ENCODE peak calls at places on chromosomes 16 and 17, in nine cellular contexts. One of them, this sample, is unnamed.

GRCh38 chr16:19884611-19885455 is at the start of gene GPRC5B:
- DNase-seq in uterus: peak; percentile 57
- DNase-seq in A673: peak; percentile 48
- DNase-seq in stimulated activated CD8-positive, alpha-beta memory T cell treated with anti-CD3 and anti-CD28 coated beads, Interleukin-2, amount 100 ng/mL, for 1 hour: no peak
- DNase-seq in neural crest cell: peak; percentile 33
- DNase-seq in HAP-1: peak; percentile 73
- DNase-seq in posterior vena cava: no peak
- DNase-seq in AG09309: no peak
- DNase-seq in stimulated activated CD4-positive, alpha-beta T cell treated with anti-CD3 and anti-CD28 coated beads, Interleukin-4, amount 100 ng/mL, for 4 hours: peak; percentile 48
- DNase-seq in this sample: peak; percentile 77

GRCh38 chr16:13377143-13377542 is 475.7 kb downstream of the SHISA9 start:
- DNase-seq in A673: no peak
- DNase-seq in uterus: no peak
- DNase-seq in posterior vena cava: peak; percentile 48
- DNase-seq in AG09309: no peak
- DNase-seq in stimulated activated CD4-positive, alpha-beta T cell treated with anti-CD3 and anti-CD28 coated beads, Interleukin-4, amount 100 ng/mL, for 4 hours: no peak
- DNase-seq in HAP-1: no peak
- DNase-seq in neural crest cell: no peak
- DNase-seq in stimulated activated CD8-positive, alpha-beta memory T cell treated with anti-CD3 and anti-CD28 coated beads, Interleukin-2, amount 100 ng/mL, for 1 hour: no peak
- DNase-seq in this sample: peak; percentile 9

GRCh38 chr16:66070140-66070887 is 296.2 kb upstream of the CDH5 start:
- DNase-seq in stimulated activated CD8-positive, alpha-beta memory T cell treated with anti-CD3 and anti-CD28 coated beads, Interleukin-2, amount 100 ng/mL, for 1 hour: no peak
- DNase-seq in neural crest cell: no peak
- DNase-seq in HAP-1: no peak
- DNase-seq in posterior vena cava: no peak
- DNase-seq in stimulated activated CD4-positive, alpha-beta T cell treated with anti-CD3 and anti-CD28 coated beads, Interleukin-4, amount 100 ng/mL, for 4 hours: no peak
- DNase-seq in AG09309: no peak
- DNase-seq in uterus: peak; percentile 71
- DNase-seq in A673: peak; percentile 34
- DNase-seq in this sample: no peak

GRCh38 chr17:66791337-66791736 is 43.6 kb upstream of the CACNG5 start:
- DNase-seq in AG09309: no peak
- DNase-seq in A673: no peak
- DNase-seq in HAP-1: no peak
- DNase-seq in stimulated activated CD4-positive, alpha-beta T cell treated with anti-CD3 and anti-CD28 coated beads, Interleukin-4, amount 100 ng/mL, for 4 hours: no peak
- DNase-seq in posterior vena cava: no peak
- DNase-seq in stimulated activated CD8-positive, alpha-beta memory T cell treated with anti-CD3 and anti-CD28 coated beads, Interleukin-2, amount 100 ng/mL, for 1 hour: no peak
- DNase-seq in uterus: no peak
- DNase-seq in neural crest cell: no peak
- DNase-seq in this sample: no peak

GRCh38 chr17:31211352-31212012 is 85.6 kb downstream of the OMG start:
- DNase-seq in A673: no peak
- DNase-seq in HAP-1: no peak
- DNase-seq in stimulated activated CD4-positive, alpha-beta T cell treated with anti-CD3 and anti-CD28 coated beads, Interleukin-4, amount 100 ng/mL, for 4 hours: no peak
- DNase-seq in AG09309: no peak
- DNase-seq in stimulated activated CD8-positive, alpha-beta memory T cell treated with anti-CD3 and anti-CD28 coated beads, Interleukin-2, amount 100 ng/mL, for 1 hour: no peak
- DNase-seq in posterior vena cava: no peak
- DNase-seq in neural crest cell: no peak
- DNase-seq in uterus: no peak
- DNase-seq in this sample: no peak

GRCh38 chr16:4297480-4297879 is 18.4 kb upstream of the GLIS2 start:
- DNase-seq in AG09309: no peak
- DNase-seq in neural crest cell: no peak
- DNase-seq in stimulated activated CD8-positive, alpha-beta memory T cell treated with anti-CD3 and anti-CD28 coated beads, Interleukin-2, amount 100 ng/mL, for 1 hour: no peak
- DNase-seq in posterior vena cava: no peak
- DNase-seq in stimulated activated CD4-positive, alpha-beta T cell treated with anti-CD3 and anti-CD28 coated beads, Interleukin-4, amount 100 ng/mL, for 4 hours: no peak
- DNase-seq in HAP-1: no peak
- DNase-seq in uterus: no peak
- DNase-seq in A673: no peak
- DNase-seq in this sample: no peak

GRCh38 chr16:52581530-52581929 is 34.6 kb upstream of the TOX3 start:
- DNase-seq in stimulated activated CD8-positive, alpha-beta memory T cell treated with anti-CD3 and anti-CD28 coated beads, Interleukin-2, amount 100 ng/mL, for 1 hour: no peak
- DNase-seq in stimulated activated CD4-positive, alpha-beta T cell treated with anti-CD3 and anti-CD28 coated beads, Interleukin-4, amount 100 ng/mL, for 4 hours: no peak
- DNase-seq in A673: peak; percentile 58
- DNase-seq in HAP-1: peak; percentile 20
- DNase-seq in posterior vena cava: no peak
- DNase-seq in neural crest cell: no peak
- DNase-seq in AG09309: no peak
- DNase-seq in uterus: no peak
- DNase-seq in this sample: peak; percentile 30

GRCh38 chr16:54277845-54278703 is 8.5 kb downstream of the IRX3 start:
- DNase-seq in posterior vena cava: no peak
- DNase-seq in stimulated activated CD8-positive, alpha-beta memory T cell treated with anti-CD3 and anti-CD28 coated beads, Interleukin-2, amount 100 ng/mL, for 1 hour: no peak
- DNase-seq in neural crest cell: peak; percentile 33
- DNase-seq in uterus: no peak
- DNase-seq in AG09309: no peak
- DNase-seq in HAP-1: peak; percentile 55
- DNase-seq in A673: no peak
- DNase-seq in stimulated activated CD4-positive, alpha-beta T cell treated with anti-CD3 and anti-CD28 coated beads, Interleukin-4, amount 100 ng/mL, for 4 hours: no peak
- DNase-seq in this sample: no peak

GRCh38 chr17:56681561-56682266 is 88.2 kb downstream of the NOG start:
- DNase-seq in AG09309: peak; percentile 77
- DNase-seq in neural crest cell: no peak
- DNase-seq in A673: no peak
- DNase-seq in uterus: no peak
- DNase-seq in HAP-1: no peak
- DNase-seq in stimulated activated CD8-positive, alpha-beta memory T cell treated with anti-CD3 and anti-CD28 coated beads, Interleukin-2, amount 100 ng/mL, for 1 hour: no peak
- DNase-seq in posterior vena cava: no peak
- DNase-seq in stimulated activated CD4-positive, alpha-beta T cell treated with anti-CD3 and anti-CD28 coated beads, Interleukin-4, amount 100 ng/mL, for 4 hours: no peak
- DNase-seq in this sample: no peak

GRCh38 chr16:55179858-55180585 is 144.0 kb upstream of the IRX6 start:
- DNase-seq in AG09309: no peak
- DNase-seq in A673: no peak
- DNase-seq in stimulated activated CD4-positive, alpha-beta T cell treated with anti-CD3 and anti-CD28 coated beads, Interleukin-4, amount 100 ng/mL, for 4 hours: no peak
- DNase-seq in posterior vena cava: no peak
- DNase-seq in HAP-1: no peak
- DNase-seq in neural crest cell: peak; percentile 9
- DNase-seq in stimulated activated CD8-positive, alpha-beta memory T cell treated with anti-CD3 and anti-CD28 coated beads, Interleukin-2, amount 100 ng/mL, for 1 hour: no peak
- DNase-seq in uterus: no peak
- DNase-seq in this sample: no peak

GRCh38 chr16:4787627-4788482 is at the start of gene SEPTIN12:
- DNase-seq in A673: no peak
- DNase-seq in stimulated activated CD4-positive, alpha-beta T cell treated with anti-CD3 and anti-CD28 coated beads, Interleukin-4, amount 100 ng/mL, for 4 hours: no peak
- DNase-seq in AG09309: no peak
- DNase-seq in uterus: no peak
- DNase-seq in neural crest cell: no peak
- DNase-seq in stimulated activated CD8-positive, alpha-beta memory T cell treated with anti-CD3 and anti-CD28 coated beads, Interleukin-2, amount 100 ng/mL, for 1 hour: no peak
- DNase-seq in HAP-1: no peak
- DNase-seq in posterior vena cava: no peak
- DNase-seq in this sample: peak; percentile 57

GRCh38 chr17:38681096-38681495 is 6.3 kb upstream of the EPOP start:
- DNase-seq in AG09309: no peak
- DNase-seq in stimulated activated CD4-positive, alpha-beta T cell treated with anti-CD3 and anti-CD28 coated beads, Interleukin-4, amount 100 ng/mL, for 4 hours: no peak
- DNase-seq in stimulated activated CD8-positive, alpha-beta memory T cell treated with anti-CD3 and anti-CD28 coated beads, Interleukin-2, amount 100 ng/mL, for 1 hour: no peak
- DNase-seq in HAP-1: no peak
- DNase-seq in neural crest cell: no peak
- DNase-seq in posterior vena cava: no peak
- DNase-seq in uterus: no peak
- DNase-seq in A673: no peak
- DNase-seq in this sample: no peak

GRCh38 chr17:37168731-37169353 is 206.9 kb upstream of the C17orf78 start:
- DNase-seq in HAP-1: no peak
- DNase-seq in neural crest cell: no peak
- DNase-seq in AG09309: no peak
- DNase-seq in posterior vena cava: no peak
- DNase-seq in stimulated activated CD8-positive, alpha-beta memory T cell treated with anti-CD3 and anti-CD28 coated beads, Interleukin-2, amount 100 ng/mL, for 1 hour: no peak
- DNase-seq in uterus: no peak
- DNase-seq in A673: no peak
- DNase-seq in stimulated activated CD4-positive, alpha-beta T cell treated with anti-CD3 and anti-CD28 coated beads, Interleukin-4, amount 100 ng/mL, for 4 hours: no peak
- DNase-seq in this sample: peak; percentile 23

GRCh38 chr17:28228109-28228840 is 90.7 kb upstream of the TMEM97 start:
- DNase-seq in stimulated activated CD4-positive, alpha-beta T cell treated with anti-CD3 and anti-CD28 coated beads, Interleukin-4, amount 100 ng/mL, for 4 hours: no peak
- DNase-seq in HAP-1: no peak
- DNase-seq in uterus: no peak
- DNase-seq in A673: peak; percentile 43
- DNase-seq in posterior vena cava: peak; percentile 55
- DNase-seq in AG09309: no peak
- DNase-seq in stimulated activated CD8-positive, alpha-beta memory T cell treated with anti-CD3 and anti-CD28 coated beads, Interleukin-2, amount 100 ng/mL, for 1 hour: no peak
- DNase-seq in neural crest cell: no peak
- DNase-seq in this sample: peak; percentile 9

GRCh38 chr16:67668495-67669157 is 2.0 kb downstream of the C16orf86 start:
- DNase-seq in HAP-1: no peak
- DNase-seq in posterior vena cava: no peak
- DNase-seq in stimulated activated CD8-positive, alpha-beta memory T cell treated with anti-CD3 and anti-CD28 coated beads, Interleukin-2, amount 100 ng/mL, for 1 hour: no peak
- DNase-seq in neural crest cell: no peak
- DNase-seq in AG09309: no peak
- DNase-seq in A673: no peak
- DNase-seq in uterus: no peak
- DNase-seq in stimulated activated CD4-positive, alpha-beta T cell treated with anti-CD3 and anti-CD28 coated beads, Interleukin-4, amount 100 ng/mL, for 4 hours: no peak
- DNase-seq in this sample: no peak

GRCh38 chr16:65807858-65808257 is 558.6 kb upstream of the CDH5 start:
- DNase-seq in stimulated activated CD4-positive, alpha-beta T cell treated with anti-CD3 and anti-CD28 coated beads, Interleukin-4, amount 100 ng/mL, for 4 hours: no peak
- DNase-seq in A673: no peak
- DNase-seq in AG09309: no peak
- DNase-seq in uterus: no peak
- DNase-seq in HAP-1: no peak
- DNase-seq in stimulated activated CD8-positive, alpha-beta memory T cell treated with anti-CD3 and anti-CD28 coated beads, Interleukin-2, amount 100 ng/mL, for 1 hour: no peak
- DNase-seq in neural crest cell: no peak
- DNase-seq in posterior vena cava: no peak
- DNase-seq in this sample: no peak

GRCh38 chr17:2123467-2124251 is 68.8 kb downstream of the HIC1 start:
- DNase-seq in uterus: no peak
- DNase-seq in AG09309: no peak
- DNase-seq in posterior vena cava: no peak
- DNase-seq in stimulated activated CD8-positive, alpha-beta memory T cell treated with anti-CD3 and anti-CD28 coated beads, Interleukin-2, amount 100 ng/mL, for 1 hour: no peak
- DNase-seq in neural crest cell: no peak
- DNase-seq in A673: no peak
- DNase-seq in stimulated activated CD4-positive, alpha-beta T cell treated with anti-CD3 and anti-CD28 coated beads, Interleukin-4, amount 100 ng/mL, for 4 hours: no peak
- DNase-seq in HAP-1: no peak
- DNase-seq in this sample: no peak

GRCh38 chr16:68762996-68763756 is 26.1 kb downstream of the CDH1 start:
- DNase-seq in stimulated activated CD4-positive, alpha-beta T cell treated with anti-CD3 and anti-CD28 coated beads, Interleukin-4, amount 100 ng/mL, for 4 hours: no peak
- DNase-seq in A673: no peak
- DNase-seq in stimulated activated CD8-positive, alpha-beta memory T cell treated with anti-CD3 and anti-CD28 coated beads, Interleukin-2, amount 100 ng/mL, for 1 hour: no peak
- DNase-seq in neural crest cell: no peak
- DNase-seq in AG09309: no peak
- DNase-seq in posterior vena cava: no peak
- DNase-seq in HAP-1: peak; percentile 11
- DNase-seq in uterus: no peak
- DNase-seq in this sample: no peak

GRCh38 chr16:5523794-5524193 is 426.2 kb upstream of the EEF2KMT start:
- DNase-seq in stimulated activated CD8-positive, alpha-beta memory T cell treated with anti-CD3 and anti-CD28 coated beads, Interleukin-2, amount 100 ng/mL, for 1 hour: no peak
- DNase-seq in A673: peak; percentile 68
- DNase-seq in AG09309: no peak
- DNase-seq in HAP-1: no peak
- DNase-seq in neural crest cell: no peak
- DNase-seq in posterior vena cava: no peak
- DNase-seq in stimulated activated CD4-positive, alpha-beta T cell treated with anti-CD3 and anti-CD28 coated beads, Interleukin-4, amount 100 ng/mL, for 4 hours: no peak
- DNase-seq in uterus: no peak
- DNase-seq in this sample: no peak

GRCh38 chr17:73748521-73748920 is 104.3 kb upstream of the SDK2 start:
- DNase-seq in A673: no peak
- DNase-seq in uterus: no peak
- DNase-seq in AG09309: no peak
- DNase-seq in posterior vena cava: no peak
- DNase-seq in neural crest cell: no peak
- DNase-seq in HAP-1: no peak
- DNase-seq in stimulated activated CD4-positive, alpha-beta T cell treated with anti-CD3 and anti-CD28 coated beads, Interleukin-4, amount 100 ng/mL, for 4 hours: no peak
- DNase-seq in stimulated activated CD8-positive, alpha-beta memory T cell treated with anti-CD3 and anti-CD28 coated beads, Interleukin-2, amount 100 ng/mL, for 1 hour: no peak
- DNase-seq in this sample: peak; percentile 75

GRCh38 chr16:84115919-84116719 is 623 bp downstream of the MBTPS1 start:
- DNase-seq in HAP-1: no peak
- DNase-seq in AG09309: no peak
- DNase-seq in uterus: no peak
- DNase-seq in stimulated activated CD4-positive, alpha-beta T cell treated with anti-CD3 and anti-CD28 coated beads, Interleukin-4, amount 100 ng/mL, for 4 hours: no peak
- DNase-seq in posterior vena cava: peak; percentile 88
- DNase-seq in stimulated activated CD8-positive, alpha-beta memory T cell treated with anti-CD3 and anti-CD28 coated beads, Interleukin-2, amount 100 ng/mL, for 1 hour: no peak
- DNase-seq in neural crest cell: no peak
- DNase-seq in A673: no peak
- DNase-seq in this sample: peak; percentile 55

GRCh38 chr17:5468075-5468473 is 708 bp downstream of the DHX33 start:
- DNase-seq in AG09309: no peak
- DNase-seq in HAP-1: peak; percentile 20
- DNase-seq in stimulated activated CD8-positive, alpha-beta memory T cell treated with anti-CD3 and anti-CD28 coated beads, Interleukin-2, amount 100 ng/mL, for 1 hour: no peak
- DNase-seq in stimulated activated CD4-positive, alpha-beta T cell treated with anti-CD3 and anti-CD28 coated beads, Interleukin-4, amount 100 ng/mL, for 4 hours: peak; percentile 26
- DNase-seq in posterior vena cava: no peak
- DNase-seq in A673: no peak
- DNase-seq in uterus: no peak
- DNase-seq in neural crest cell: no peak
- DNase-seq in this sample: peak; percentile 35

GRCh38 chr17:81365148-81365600 is 30.1 kb upstream of the BAHCC1 start:
- DNase-seq in HAP-1: no peak
- DNase-seq in posterior vena cava: peak; percentile 90
- DNase-seq in stimulated activated CD8-positive, alpha-beta memory T cell treated with anti-CD3 and anti-CD28 coated beads, Interleukin-2, amount 100 ng/mL, for 1 hour: no peak
- DNase-seq in stimulated activated CD4-positive, alpha-beta T cell treated with anti-CD3 and anti-CD28 coated beads, Interleukin-4, amount 100 ng/mL, for 4 hours: no peak
- DNase-seq in neural crest cell: peak; percentile 40
- DNase-seq in A673: peak; percentile 63
- DNase-seq in AG09309: no peak
- DNase-seq in uterus: peak; percentile 65
- DNase-seq in this sample: peak; percentile 60

GRCh38 chr17:12789075-12789975 is at the start of gene ARHGAP44:
- DNase-seq in AG09309: no peak
- DNase-seq in stimulated activated CD4-positive, alpha-beta T cell treated with anti-CD3 and anti-CD28 coated beads, Interleukin-4, amount 100 ng/mL, for 4 hours: no peak
- DNase-seq in A673: peak; percentile 58
- DNase-seq in posterior vena cava: peak; percentile 89
- DNase-seq in stimulated activated CD8-positive, alpha-beta memory T cell treated with anti-CD3 and anti-CD28 coated beads, Interleukin-2, amount 100 ng/mL, for 1 hour: no peak
- DNase-seq in neural crest cell: peak; percentile 59
- DNase-seq in HAP-1: peak; percentile 74
- DNase-seq in uterus: peak; percentile 75
- DNase-seq in this sample: peak; percentile 55

GRCh38 chr17:39239640-39240314 is 14.0 kb upstream of the STAC2 start:
- DNase-seq in stimulated activated CD4-positive, alpha-beta T cell treated with anti-CD3 and anti-CD28 coated beads, Interleukin-4, amount 100 ng/mL, for 4 hours: peak; percentile 55
- DNase-seq in A673: no peak
- DNase-seq in neural crest cell: no peak
- DNase-seq in HAP-1: peak; percentile 80
- DNase-seq in AG09309: no peak
- DNase-seq in stimulated activated CD8-positive, alpha-beta memory T cell treated with anti-CD3 and anti-CD28 coated beads, Interleukin-2, amount 100 ng/mL, for 1 hour: peak; percentile 25
- DNase-seq in uterus: no peak
- DNase-seq in posterior vena cava: peak; percentile 73
- DNase-seq in this sample: peak; percentile 78

GRCh38 chr17:12859520-12859919 is 70.2 kb downstream of the ARHGAP44 start:
- DNase-seq in stimulated activated CD4-positive, alpha-beta T cell treated with anti-CD3 and anti-CD28 coated beads, Interleukin-4, amount 100 ng/mL, for 4 hours: no peak
- DNase-seq in stimulated activated CD8-positive, alpha-beta memory T cell treated with anti-CD3 and anti-CD28 coated beads, Interleukin-2, amount 100 ng/mL, for 1 hour: no peak
- DNase-seq in AG09309: no peak
- DNase-seq in posterior vena cava: no peak
- DNase-seq in A673: no peak
- DNase-seq in uterus: no peak
- DNase-seq in neural crest cell: no peak
- DNase-seq in HAP-1: no peak
- DNase-seq in this sample: no peak

GRCh38 chr16:25009822-25010221 is 5.3 kb downstream of the ARHGAP17 start:
- DNase-seq in neural crest cell: no peak
- DNase-seq in HAP-1: no peak
- DNase-seq in stimulated activated CD4-positive, alpha-beta T cell treated with anti-CD3 and anti-CD28 coated beads, Interleukin-4, amount 100 ng/mL, for 4 hours: no peak
- DNase-seq in AG09309: no peak
- DNase-seq in posterior vena cava: no peak
- DNase-seq in uterus: no peak
- DNase-seq in stimulated activated CD8-positive, alpha-beta memory T cell treated with anti-CD3 and anti-CD28 coated beads, Interleukin-2, amount 100 ng/mL, for 1 hour: no peak
- DNase-seq in A673: peak; percentile 67
- DNase-seq in this sample: no peak

GRCh38 chr16:66695935-66696668 is 441 bp downstream of the CMTM4 start:
- DNase-seq in stimulated activated CD8-positive, alpha-beta memory T cell treated with anti-CD3 and anti-CD28 coated beads, Interleukin-2, amount 100 ng/mL, for 1 hour: no peak
- DNase-seq in HAP-1: peak; percentile 52
- DNase-seq in neural crest cell: peak; percentile 18
- DNase-seq in A673: peak; percentile 23
- DNase-seq in AG09309: no peak
- DNase-seq in uterus: peak; percentile 37
- DNase-seq in posterior vena cava: peak; percentile 82
- DNase-seq in stimulated activated CD4-positive, alpha-beta T cell treated with anti-CD3 and anti-CD28 coated beads, Interleukin-4, amount 100 ng/mL, for 4 hours: peak; percentile 11
- DNase-seq in this sample: peak; percentile 71

GRCh38 chr16:81242977-81243618 is 4.6 kb downstream of the BCO1 start:
- DNase-seq in neural crest cell: no peak
- DNase-seq in AG09309: no peak
- DNase-seq in stimulated activated CD4-positive, alpha-beta T cell treated with anti-CD3 and anti-CD28 coated beads, Interleukin-4, amount 100 ng/mL, for 4 hours: no peak
- DNase-seq in A673: no peak
- DNase-seq in stimulated activated CD8-positive, alpha-beta memory T cell treated with anti-CD3 and anti-CD28 coated beads, Interleukin-2, amount 100 ng/mL, for 1 hour: no peak
- DNase-seq in HAP-1: no peak
- DNase-seq in posterior vena cava: no peak
- DNase-seq in uterus: no peak
- DNase-seq in this sample: no peak

GRCh38 chr16:81457326-81458133 is 12.9 kb downstream of the CMIP start:
- DNase-seq in posterior vena cava: no peak
- DNase-seq in AG09309: peak; percentile 20
- DNase-seq in uterus: no peak
- DNase-seq in stimulated activated CD4-positive, alpha-beta T cell treated with anti-CD3 and anti-CD28 coated beads, Interleukin-4, amount 100 ng/mL, for 4 hours: no peak
- DNase-seq in neural crest cell: no peak
- DNase-seq in stimulated activated CD8-positive, alpha-beta memory T cell treated with anti-CD3 and anti-CD28 coated beads, Interleukin-2, amount 100 ng/mL, for 1 hour: no peak
- DNase-seq in A673: no peak
- DNase-seq in HAP-1: peak; percentile 29
- DNase-seq in this sample: no peak

GRCh38 chr16:62404857-62405611 is 368.8 kb upstream of the CDH8 start:
- DNase-seq in posterior vena cava: no peak
- DNase-seq in uterus: no peak
- DNase-seq in neural crest cell: no peak
- DNase-seq in stimulated activated CD8-positive, alpha-beta memory T cell treated with anti-CD3 and anti-CD28 coated beads, Interleukin-2, amount 100 ng/mL, for 1 hour: no peak
- DNase-seq in stimulated activated CD4-positive, alpha-beta T cell treated with anti-CD3 and anti-CD28 coated beads, Interleukin-4, amount 100 ng/mL, for 4 hours: no peak
- DNase-seq in A673: no peak
- DNase-seq in HAP-1: peak; percentile 76
- DNase-seq in AG09309: no peak
- DNase-seq in this sample: no peak

This sample was measured in NCI-H146.